ENCODE peak calls at places on chromosomes 11 and 22, in nine cellular contexts. Z, G, X, D, M, N, K, T and R are unnamed samples.

GRCh38 chr11:9825315-9825714 is 161.4 kb downstream of the SWAP70 start:
- DNase-seq in K (no peak), Z (peak), M (no peak), N (no peak), X (no peak), D (peak), T (no peak), G (no peak), R (no peak)

GRCh38 chr11:117875397-117876048 is 935 bp downstream of the FXYD6 start:
- DNase-seq in G (no peak), T (no peak), Z (no peak), M (no peak), D (no peak), X (no peak), N (no peak), K (no peak), R (no peak)

GRCh38 chr11:12091957-12092558 is 18.3 kb upstream of the MICAL2 start:
- DNase-seq in Z (no peak), G (no peak), T (no peak), M (no peak), K (no peak), X (no peak), D (no peak), N (no peak), R (no peak)

GRCh38 chr11:134363592-134363991 is 31.8 kb downstream of the GLB1L2 start:
- DNase-seq in X (peak), K (no peak), G (no peak), N (no peak), T (no peak), D (no peak), Z (no peak), M (no peak), R (no peak)

GRCh38 chr22:40451230-40451629 is 80.8 kb downstream of the SGSM3 start:
- DNase-seq in M (no peak), G (no peak), N (no peak), X (no peak), T (no peak), Z (no peak), K (no peak), D (no peak), R (no peak)

GRCh38 chr11:86247608-86248007 is 3.1 kb downstream of the EED start:
- DNase-seq in G (no peak), Z (peak), T (no peak), D (no peak), N (no peak), K (no peak), X (no peak), M (no peak), R (peak)

GRCh38 chr11:109423114-109423859 is 1.3 kb downstream of the C11orf87 start:
- DNase-seq in X (no peak), G (no peak), D (peak), N (peak), M (no peak), T (no peak), K (no peak), Z (peak), R (no peak)

GRCh38 chr11:2806351-2807058 is 79.1 kb downstream of the CDKN1C start:
- DNase-seq in N (no peak), K (peak), X (peak), Z (no peak), T (no peak), M (no peak), D (no peak), G (no peak), R (peak)

DNA sequence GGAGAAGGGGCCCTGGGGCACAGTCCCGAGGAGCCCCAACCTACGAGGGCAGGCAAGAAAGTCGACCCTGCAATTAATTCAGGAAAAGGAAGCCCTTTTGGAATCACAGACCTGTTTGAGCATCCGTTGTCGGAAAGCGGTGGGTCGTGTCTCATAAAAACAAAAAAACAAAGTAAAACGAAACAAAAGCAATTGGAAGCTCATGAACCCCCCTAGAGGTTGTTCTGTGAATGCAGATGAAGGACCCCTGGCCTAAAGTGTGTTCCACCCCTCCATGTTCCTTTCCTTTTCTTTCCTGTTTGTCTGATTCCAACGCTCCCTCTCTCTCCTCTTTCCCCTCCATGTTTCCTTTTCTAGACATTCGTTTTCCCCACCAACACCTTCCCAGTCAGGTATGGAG is 203.7 kb downstream of the GRIK4 start:
- DNase-seq in X (no peak), T (no peak), Z (no peak), K (no peak), N (no peak), G (peak), M (no peak), D (peak), R (no peak)
- H3K4me3 ChIP-seq in X (peak), T (peak), Z (no peak), K (peak), N (peak), G (no peak), M (no peak), D (peak), R (no peak)

GRCh38 chr11:102914238-102915043 is 39.7 kb upstream of the MMP12 start:
- DNase-seq in X (no peak), T (peak), D (peak), K (peak), Z (peak), N (peak), M (peak), G (peak), R (no peak)
- TF ChIP-seq CTCF in X (peak), T (peak), D (peak), K (peak), Z (peak), N (peak), M (peak), G (peak), R (peak)

GRCh38 chr11:65903068-65903481 is 2.9 kb upstream of the FOSL1 start:
- DNase-seq in T (no peak), D (peak), Z (peak), K (no peak), X (no peak), N (peak), M (no peak), G (peak), R (no peak)
- H3K4me3 ChIP-seq in T (no peak), D (no peak), Z (no peak), K (no peak), X (no peak), N (no peak), M (peak), G (no peak), R (no peak)

GRCh38 chr11:20387262-20388095 is at the start of gene PRMT3:
- DNase-seq in T (peak), N (peak), M (peak), Z (peak), X (peak), K (peak), D (peak), G (peak), R (peak)
- TF ChIP-seq CTCF in T (no peak), N (no peak), M (no peak), Z (peak), X (peak), K (peak), D (peak), G (peak), R (no peak)

DNA sequence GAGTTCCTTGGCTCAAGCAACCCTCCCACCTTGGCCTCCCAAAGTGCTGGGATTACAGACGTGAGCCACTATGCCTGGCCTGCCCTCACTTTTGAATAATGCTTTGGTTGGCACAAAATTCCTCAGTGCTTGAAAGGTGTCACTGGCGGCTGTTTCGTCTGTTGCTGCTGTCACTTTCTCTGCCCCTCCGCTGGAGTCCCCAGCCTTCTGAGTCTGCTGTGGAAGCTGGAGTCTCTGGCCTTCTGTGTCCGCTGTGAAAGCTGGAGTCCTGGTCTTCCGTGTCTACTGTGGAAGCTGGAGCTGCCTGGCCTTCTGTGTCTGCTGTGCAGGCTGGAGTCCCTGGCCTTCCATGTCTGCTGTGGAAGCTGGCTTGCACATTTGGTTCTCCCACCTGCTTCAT is 4.9 kb upstream of the KRTAP5-1 start:
- DNase-seq in T (no peak), X (no peak), Z (no peak), D (no peak), N (no peak), G (no peak), K (no peak), M (no peak), R (no peak)
- H3K4me3 ChIP-seq in T (no peak), X (no peak), Z (no peak), D (no peak), N (no peak), G (no peak), K (no peak), M (no peak), R (no peak)

GRCh38 chr22:45867118-45867905 is 109.7 kb downstream of the WNT7B start:
- DNase-seq in G (no peak), T (no peak), N (no peak), M (no peak), D (peak), Z (no peak), X (peak), K (no peak), R (no peak)
- TF ChIP-seq CTCF in G (no peak), T (peak), N (no peak), M (peak), D (peak), Z (peak), X (peak), K (peak), R (no peak)

DNA sequence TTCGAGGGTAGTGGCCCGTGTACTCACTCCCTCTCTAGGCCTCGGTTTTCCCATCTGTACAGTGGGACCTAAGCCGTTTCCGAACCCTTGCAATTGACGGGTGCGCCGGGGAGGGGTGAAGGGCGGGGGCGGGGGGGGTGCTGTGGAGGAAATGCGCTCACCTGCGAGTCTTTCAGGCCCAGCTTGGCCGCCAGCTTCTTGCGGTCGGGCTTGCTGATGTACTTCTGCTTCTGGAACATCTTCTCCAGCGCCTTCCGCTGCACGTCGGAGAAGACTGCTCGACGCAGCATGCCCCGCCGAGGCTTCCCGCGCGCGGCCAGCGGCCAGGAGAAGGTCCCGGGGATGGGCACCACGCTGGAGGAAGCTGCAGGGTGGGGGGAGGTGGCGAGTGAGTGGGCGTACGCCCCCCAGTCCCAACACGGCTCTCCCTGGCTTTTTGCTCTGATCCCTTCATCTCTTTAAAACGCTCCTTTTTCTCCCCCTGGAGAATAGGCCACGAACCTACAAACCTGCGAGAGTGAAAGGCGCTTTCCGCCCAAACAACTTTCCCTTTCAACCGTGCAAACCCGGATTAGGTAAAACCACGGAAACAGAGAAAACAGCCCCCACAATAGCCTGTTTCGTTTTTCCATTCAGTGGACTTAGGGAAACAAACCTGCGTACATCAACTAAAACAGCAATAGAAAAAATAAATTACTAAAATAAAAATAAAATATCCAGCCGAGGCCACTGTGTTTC is 3.2 kb downstream of the DBX1 start:
- DNase-seq in N (no peak), M (no peak), X (no peak), D (no peak), T (no peak), K (no peak), G (no peak), Z (no peak), R (peak)
- H3K4me3 ChIP-seq in N (no peak), M (no peak), X (peak), D (no peak), T (no peak), K (peak), G (peak), Z (no peak), R (no peak)

GRCh38 chr11:73190557-73190885 is 27.6 kb upstream of the P2RY2 start:
- DNase-seq in M (no peak), K (no peak), D (no peak), N (no peak), X (no peak), G (no peak), Z (no peak), T (no peak), R (peak)
- TF ChIP-seq CTCF in M (no peak), K (no peak), D (no peak), N (no peak), X (no peak), G (no peak), Z (no peak), T (no peak), R (no peak)

DNA sequence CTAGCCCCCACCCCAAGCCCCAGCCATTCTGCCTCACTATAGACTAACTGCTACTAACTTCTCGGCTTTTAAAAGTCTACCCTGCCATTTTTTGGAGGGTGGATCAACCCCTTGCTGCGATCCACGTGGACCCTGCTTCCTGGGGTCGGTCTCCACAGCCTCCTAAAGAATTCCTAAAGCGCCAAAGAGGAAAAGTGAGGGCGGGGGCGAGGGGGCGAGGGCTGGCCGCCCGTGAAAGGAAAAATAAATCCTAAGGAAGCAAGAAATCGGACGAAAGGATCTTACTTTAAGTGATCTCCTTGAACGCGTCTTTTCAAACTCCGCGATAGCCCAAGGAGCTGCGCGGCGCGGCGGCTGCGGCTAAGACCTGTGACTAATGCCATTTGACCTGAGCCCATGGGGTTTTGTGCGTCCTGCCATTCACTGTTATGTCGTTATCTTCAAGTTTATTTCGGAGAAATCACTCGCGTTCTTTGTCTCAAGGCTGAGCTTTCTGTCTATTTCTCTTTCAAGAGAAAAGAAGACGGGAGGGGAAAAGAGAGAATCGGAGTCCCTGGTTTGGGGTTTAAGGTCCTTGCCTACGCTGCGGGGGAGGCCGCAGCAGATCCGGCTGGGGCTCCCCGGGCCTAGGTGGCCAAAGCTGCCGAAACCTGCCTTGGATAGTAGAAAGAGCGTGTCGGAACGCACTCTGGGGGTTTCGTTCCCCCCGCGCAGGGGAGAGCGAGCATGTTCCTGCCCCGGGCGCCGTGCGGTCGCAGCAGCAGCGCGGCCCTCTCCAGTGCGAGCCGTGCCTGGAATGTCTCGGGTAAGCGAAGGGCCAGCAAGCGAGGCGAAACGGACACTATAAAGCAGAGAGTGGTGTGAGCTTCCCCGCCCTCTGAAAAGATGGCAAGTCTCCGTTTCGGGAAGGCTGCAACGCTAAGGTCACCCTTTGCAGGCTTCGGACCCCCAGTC is 2.8 kb upstream of the DBX1 start:
- DNase-seq in K (no peak), D (peak), X (no peak), Z (peak), N (peak), M (no peak), T (no peak), G (no peak), R (peak)
- H3K4me3 ChIP-seq in K (peak), D (peak), X (peak), Z (no peak), N (peak), M (peak), T (peak), G (peak), R (no peak)